ENCODE peak calls at places on chromosomes 11 and 22, in eight cellular contexts. One of them, this sample, is unnamed.
A peak's percentile ranks its signal among the peaks of the same experiment; 100 is the strongest.

GRCh38 chr11:107018902-107019493 is 722 bp upstream of the GUCY1A2 start:
- DNase-seq in cardiac septum: peak; percentile 75
- DNase-seq in activated T-helper 1 cell treated with Interleukin-2 at 50 U/mL for 16 hours: no peak
- DNase-seq in CD8-positive, alpha-beta memory T cell: no peak
- DNase-seq in naive thymus-derived CD8-positive, alpha-beta T cell: no peak
- DNase-seq in cerebellum: peak; percentile 55
- DNase-seq in fibroblast of pulmonary artery: peak; percentile 80
- DNase-seq in NCI-H2171 treated with DMSO at 0.1 percent for 48 hours: peak; percentile 6
- DNase-seq in this sample: peak; percentile 79

GRCh38 chr11:132310390-132311375 is 940.3 kb downstream of the NTM start:
- DNase-seq in cardiac septum: no peak
- DNase-seq in naive thymus-derived CD8-positive, alpha-beta T cell: no peak
- DNase-seq in cerebellum: peak; percentile 44
- DNase-seq in NCI-H2171 treated with DMSO at 0.1 percent for 48 hours: no peak
- DNase-seq in CD8-positive, alpha-beta memory T cell: no peak
- DNase-seq in fibroblast of pulmonary artery: no peak
- DNase-seq in activated T-helper 1 cell treated with Interleukin-2 at 50 U/mL for 16 hours: no peak
- DNase-seq in this sample: peak; percentile 74

GRCh38 chr22:23215294-23216204 is 35.2 kb downstream of the BCR start:
- DNase-seq in CD8-positive, alpha-beta memory T cell: no peak
- DNase-seq in cerebellum: no peak
- DNase-seq in fibroblast of pulmonary artery: peak; percentile 38
- DNase-seq in cardiac septum: no peak
- DNase-seq in NCI-H2171 treated with DMSO at 0.1 percent for 48 hours: no peak
- DNase-seq in naive thymus-derived CD8-positive, alpha-beta T cell: peak; percentile 30
- DNase-seq in activated T-helper 1 cell treated with Interleukin-2 at 50 U/mL for 16 hours: no peak
- DNase-seq in this sample: no peak

GRCh38 chr11:83007909-83008580 is 63.7 kb downstream of the RAB30 start:
- DNase-seq in CD8-positive, alpha-beta memory T cell: no peak
- DNase-seq in activated T-helper 1 cell treated with Interleukin-2 at 50 U/mL for 16 hours: no peak
- DNase-seq in fibroblast of pulmonary artery: peak; percentile 35
- DNase-seq in NCI-H2171 treated with DMSO at 0.1 percent for 48 hours: no peak
- DNase-seq in naive thymus-derived CD8-positive, alpha-beta T cell: no peak
- DNase-seq in cerebellum: no peak
- DNase-seq in cardiac septum: peak; percentile 84
- DNase-seq in this sample: peak; percentile 27

GRCh38 chr11:45895553-45896259 is 10.3 kb downstream of the MAPK8IP1 start:
- DNase-seq in cerebellum: no peak
- DNase-seq in cardiac septum: no peak
- DNase-seq in NCI-H2171 treated with DMSO at 0.1 percent for 48 hours: no peak
- DNase-seq in fibroblast of pulmonary artery: no peak
- DNase-seq in activated T-helper 1 cell treated with Interleukin-2 at 50 U/mL for 16 hours: no peak
- DNase-seq in naive thymus-derived CD8-positive, alpha-beta T cell: no peak
- DNase-seq in CD8-positive, alpha-beta memory T cell: no peak
- DNase-seq in this sample: no peak

GRCh38 chr11:8911040-8911823 is at the start of gene AKIP1:
- DNase-seq in naive thymus-derived CD8-positive, alpha-beta T cell: peak; percentile 93
- DNase-seq in cardiac septum: peak; percentile 96
- DNase-seq in CD8-positive, alpha-beta memory T cell: peak; percentile 83
- DNase-seq in cerebellum: peak; percentile 92
- DNase-seq in NCI-H2171 treated with DMSO at 0.1 percent for 48 hours: peak; percentile 97
- DNase-seq in activated T-helper 1 cell treated with Interleukin-2 at 50 U/mL for 16 hours: peak; percentile 70
- DNase-seq in fibroblast of pulmonary artery: peak; percentile 95
- DNase-seq in this sample: peak; percentile 94

GRCh38 chr11:12235549-12235944 is 125.2 kb downstream of the MICAL2 start:
- DNase-seq in activated T-helper 1 cell treated with Interleukin-2 at 50 U/mL for 16 hours: no peak
- DNase-seq in fibroblast of pulmonary artery: peak; percentile 40
- DNase-seq in cardiac septum: no peak
- DNase-seq in CD8-positive, alpha-beta memory T cell: no peak
- DNase-seq in NCI-H2171 treated with DMSO at 0.1 percent for 48 hours: no peak
- DNase-seq in naive thymus-derived CD8-positive, alpha-beta T cell: no peak
- DNase-seq in cerebellum: no peak
- DNase-seq in this sample: no peak

GRCh38 chr11:73461844-73462435 is 85.7 kb downstream of the RELT start:
- DNase-seq in fibroblast of pulmonary artery: no peak
- DNase-seq in CD8-positive, alpha-beta memory T cell: no peak
- DNase-seq in cerebellum: no peak
- DNase-seq in activated T-helper 1 cell treated with Interleukin-2 at 50 U/mL for 16 hours: no peak
- DNase-seq in cardiac septum: no peak
- DNase-seq in NCI-H2171 treated with DMSO at 0.1 percent for 48 hours: no peak
- DNase-seq in naive thymus-derived CD8-positive, alpha-beta T cell: no peak
- DNase-seq in this sample: no peak

GRCh38 chr11:86377972-86378371 is 3.3 kb downstream of the CCDC81 start:
- DNase-seq in naive thymus-derived CD8-positive, alpha-beta T cell: no peak
- DNase-seq in CD8-positive, alpha-beta memory T cell: no peak
- DNase-seq in fibroblast of pulmonary artery: no peak
- DNase-seq in cerebellum: no peak
- DNase-seq in cardiac septum: no peak
- DNase-seq in activated T-helper 1 cell treated with Interleukin-2 at 50 U/mL for 16 hours: no peak
- DNase-seq in NCI-H2171 treated with DMSO at 0.1 percent for 48 hours: no peak
- DNase-seq in this sample: no peak

GRCh38 chr22:22811016-22812009 is 76.3 kb upstream of the IGLL5 start:
- DNase-seq in cerebellum: no peak
- DNase-seq in CD8-positive, alpha-beta memory T cell: no peak
- DNase-seq in cardiac septum: no peak
- DNase-seq in naive thymus-derived CD8-positive, alpha-beta T cell: no peak
- DNase-seq in activated T-helper 1 cell treated with Interleukin-2 at 50 U/mL for 16 hours: no peak
- DNase-seq in NCI-H2171 treated with DMSO at 0.1 percent for 48 hours: no peak
- DNase-seq in fibroblast of pulmonary artery: no peak
- DNase-seq in this sample: no peak

GRCh38 chr11:125250316-125250870 is 85.8 kb downstream of the PKNOX2 start:
- DNase-seq in naive thymus-derived CD8-positive, alpha-beta T cell: no peak
- DNase-seq in NCI-H2171 treated with DMSO at 0.1 percent for 48 hours: no peak
- DNase-seq in fibroblast of pulmonary artery: no peak
- DNase-seq in activated T-helper 1 cell treated with Interleukin-2 at 50 U/mL for 16 hours: no peak
- DNase-seq in cardiac septum: no peak
- DNase-seq in CD8-positive, alpha-beta memory T cell: no peak
- DNase-seq in cerebellum: no peak
- DNase-seq in this sample: no peak

GRCh38 chr22:44425356-44425755 is 72.7 kb downstream of the RTL6 start:
- DNase-seq in activated T-helper 1 cell treated with Interleukin-2 at 50 U/mL for 16 hours: no peak
- DNase-seq in CD8-positive, alpha-beta memory T cell: no peak
- DNase-seq in fibroblast of pulmonary artery: peak; percentile 8
- DNase-seq in cardiac septum: no peak
- DNase-seq in NCI-H2171 treated with DMSO at 0.1 percent for 48 hours: peak; percentile 8
- DNase-seq in cerebellum: no peak
- DNase-seq in naive thymus-derived CD8-positive, alpha-beta T cell: peak; percentile 14
- DNase-seq in this sample: no peak

GRCh38 chr11:84800755-84801346 is 826.3 kb downstream of the DLG2 start:
- DNase-seq in fibroblast of pulmonary artery: peak; percentile 31
- DNase-seq in activated T-helper 1 cell treated with Interleukin-2 at 50 U/mL for 16 hours: no peak
- DNase-seq in naive thymus-derived CD8-positive, alpha-beta T cell: no peak
- DNase-seq in NCI-H2171 treated with DMSO at 0.1 percent for 48 hours: no peak
- DNase-seq in cerebellum: no peak
- DNase-seq in CD8-positive, alpha-beta memory T cell: no peak
- DNase-seq in cardiac septum: no peak
- DNase-seq in this sample: peak; percentile 16

GRCh38 chr22:46297151-46297819 is 615 bp downstream of the GTSE1 start:
- DNase-seq in CD8-positive, alpha-beta memory T cell: no peak
- DNase-seq in cardiac septum: no peak
- DNase-seq in cerebellum: no peak
- DNase-seq in NCI-H2171 treated with DMSO at 0.1 percent for 48 hours: peak; percentile 38
- DNase-seq in activated T-helper 1 cell treated with Interleukin-2 at 50 U/mL for 16 hours: no peak
- DNase-seq in fibroblast of pulmonary artery: peak; percentile 21
- DNase-seq in naive thymus-derived CD8-positive, alpha-beta T cell: no peak
- DNase-seq in this sample: no peak

GRCh38 chr11:122697636-122698167 is 42.2 kb downstream of the UBASH3B start:
- DNase-seq in cardiac septum: no peak
- DNase-seq in cerebellum: no peak
- DNase-seq in activated T-helper 1 cell treated with Interleukin-2 at 50 U/mL for 16 hours: no peak
- DNase-seq in fibroblast of pulmonary artery: peak; percentile 83
- DNase-seq in NCI-H2171 treated with DMSO at 0.1 percent for 48 hours: no peak
- DNase-seq in naive thymus-derived CD8-positive, alpha-beta T cell: peak; percentile 75
- DNase-seq in CD8-positive, alpha-beta memory T cell: peak; percentile 60
- DNase-seq in this sample: no peak